ENCODE peak calls at places on chromosomes 5 and 9, in eight cellular contexts. S is HCT116; U is IMR-90; D is aorta; Z is effector memory CD4-positive, alpha-beta T cell; B is sigmoid colon; J is CD8-positive, alpha-beta T cell; P is MM.1S. T is an unnamed sample. For H3K4me1, the result is how much of the 10 kb centered on the place peaks cover.

GRCh38 chr5:122145906-122146305 is 16.6 kb downstream of the ZNF474 start:
- DNase-seq in S (no peak), U (no peak), D (no peak), Z (no peak), B (no peak), J (no peak), P (no peak), T (no peak)

GRCh38 chr9:114560956-114561355 is 26.6 kb upstream of the ATP6V1G1 start:
- DNase-seq in S (no peak), U (no peak), D (no peak), Z (no peak), B (no peak), J (no peak), P (no peak), T (no peak)

GRCh38 chr5:6378128-6379023 is at the start of gene MED10:
- DNase-seq in S (peak), U (peak), D (peak), Z (peak), B (peak), J (peak), P (peak), T (peak)

GRCh38 chr9:71001780-71002386 is 119.5 kb downstream of the TRPM3 start:
- DNase-seq in S (peak), U (peak), D (no peak), Z (no peak), B (no peak), J (no peak), P (peak), T (no peak)

GRCh38 chr9:98933185-98933584 is 10.5 kb upstream of the COL15A1 start:
- DNase-seq in S (no peak), U (no peak), D (no peak), Z (no peak), B (no peak), J (no peak), P (no peak), T (no peak)

GRCh38 chr5:73448451-73449136 is at the start of gene FOXD1:
- DNase-seq in S (peak), U (peak), D (peak), Z (no peak), B (peak), J (peak), P (peak), T (peak)

GRCh38 chr5:28403846-28404245 is 1365.5 kb upstream of the CDH9 start:
- DNase-seq in S (no peak), U (no peak), D (no peak), Z (no peak), B (no peak), J (no peak), P (no peak), T (no peak)

GRCh38 chr5:10591946-10592345 is 28.1 kb downstream of the ANKRD33B start:
- DNase-seq in S (no peak), U (no peak), D (no peak), Z (no peak), B (no peak), J (no peak), P (no peak), T (no peak)

GRCh38 chr5:54719384-54720306 is 202.1 kb downstream of the SNX18 start:
- DNase-seq in S (no peak), U (peak), D (no peak), Z (no peak), B (no peak), J (no peak), P (no peak), T (peak)

GRCh38 chr5:73119492-73120157 is 750 bp upstream of the TMEM171 start:
- DNase-seq in S (no peak), U (no peak), D (no peak), Z (no peak), B (no peak), J (no peak), P (no peak), T (no peak)

GRCh38 chr9:133707761-133708122 is 30.4 kb downstream of the SARDH start:
- DNase-seq in S (no peak), U (no peak), D (no peak), Z (no peak), B (peak), J (no peak), P (no peak), T (no peak)

GRCh38 chr9:36074870-36075532 is 38.3 kb downstream of the RECK start:
- DNase-seq in S (no peak), U (peak), D (peak), Z (no peak), B (peak), J (no peak), P (no peak), T (peak)

GRCh38 chr5:181207214-181207959 is 2.4 kb upstream of the TRIM7 start:
- DNase-seq in S (peak), U (peak), D (peak), Z (peak), B (peak), J (peak), P (peak), T (peak)

GRCh38 chr5:60929024-60929423 is 15.8 kb downstream of the ERCC8 start:
- DNase-seq in S (no peak), U (peak), D (no peak), Z (no peak), B (no peak), J (no peak), P (no peak), T (no peak)

GRCh38 chr5:130964238-130965192 is 200.5 kb downstream of the HINT1 start:
- DNase-seq in S (no peak), U (no peak), D (no peak), Z (no peak), B (no peak), J (no peak), P (no peak), T (no peak)

GRCh38 chr9:94829380-94830070 is 103.0 kb downstream of the AOPEP start:
- DNase-seq in S (no peak), U (no peak), D (no peak), Z (no peak), B (no peak), J (no peak), P (no peak), T (no peak)

GRCh38 chr9:110828148-110828730 is 159.6 kb downstream of the MUSK start:
- DNase-seq in S (no peak), U (peak), D (no peak), Z (no peak), B (peak), J (no peak), P (no peak), T (peak)

GRCh38 chr5:87383216-87383615 is 29.5 kb downstream of the CCNH start:
- DNase-seq in S (no peak), U (peak), D (no peak), Z (no peak), B (no peak), J (no peak), P (no peak), T (no peak)

GRCh38 chr5:73796164-73797141 is 170.5 kb downstream of the ARHGEF28 start:
- DNase-seq in S (no peak), U (peak), D (no peak), Z (no peak), B (no peak), J (peak), P (no peak), T (peak)

GRCh38 chr5:66757219-66757833 is 161.1 kb downstream of the MAST4 start:
- DNase-seq in S (peak), U (peak), D (no peak), Z (no peak), B (no peak), J (peak), P (peak), T (peak)

GRCh38 chr5:145943674-145944121 is 7.3 kb downstream of the SH3RF2 start:
- DNase-seq in S (peak), U (peak), D (no peak), Z (no peak), B (no peak), J (no peak), P (peak), T (no peak)

GRCh38 chr5:161086456-161086855 is 234.4 kb upstream of the ATP10B start:
- DNase-seq in S (no peak), U (peak), D (no peak), Z (no peak), B (no peak), J (no peak), P (no peak), T (no peak)

GRCh38 chr5:168317521-168318147 is 26.2 kb downstream of the WWC1 start:
- DNase-seq in S (peak), U (peak), D (no peak), Z (no peak), B (no peak), J (no peak), P (no peak), T (no peak)

GRCh38 chr5:219492-219891 is 1.4 kb downstream of the SDHA start:
- DNase-seq in S (no peak), U (peak), D (peak), Z (peak), B (no peak), J (peak), P (peak), T (no peak)

GRCh38 chr9:4796988-4797956 is 4.5 kb downstream of the RCL1 start:
- DNase-seq in S (peak), U (peak), D (no peak), Z (no peak), B (no peak), J (no peak), P (peak), T (no peak)

GRCh38 chr9:21443849-21444625 is 3.8 kb downstream of the IFNA1 start:
- DNase-seq in S (no peak), U (no peak), D (no peak), Z (no peak), B (no peak), J (no peak), P (peak), T (no peak)

GRCh38 chr9:114081441-114082016 is 3.4 kb upstream of the AMBP start:
- DNase-seq in S (no peak), U (no peak), D (no peak), Z (no peak), B (peak), J (no peak), P (no peak), T (no peak)

GRCh38 chr5:155116456-155117251 is 103.1 kb downstream of the KIF4B start:
- DNase-seq in S (no peak), U (no peak), D (no peak), Z (no peak), B (no peak), J (no peak), P (no peak), T (no peak)

GRCh38 chr9:131140112-131140511 is 14.7 kb downstream of the NUP214 start:
- DNase-seq in S (no peak), U (no peak), D (no peak), Z (no peak), B (no peak), J (no peak), P (no peak), T (no peak)

GRCh38 chr9:91060520-91061343 is 259.1 kb downstream of the SYK start:
- DNase-seq in S (no peak), U (peak), D (no peak), Z (no peak), B (peak), J (no peak), P (no peak), T (peak)

GRCh38 chr9:99820330-99821186 is 1.1 kb upstream of the NR4A3 start:
- DNase-seq in S (no peak), U (peak), D (peak), Z (peak), B (peak), J (peak), P (peak), T (peak)

GRCh38 chr5:133907075-133907474 is 61.4 kb downstream of the C5orf15 start:
- DNase-seq in S (no peak), U (no peak), D (no peak), Z (no peak), B (peak), J (no peak), P (no peak), T (peak)

GRCh38 chr5:56349461-56349860 is 116.3 kb upstream of the ANKRD55 start:
- DNase-seq in S (no peak), U (no peak), D (no peak), Z (no peak), B (no peak), J (no peak), P (no peak), T (no peak)
- H3K4me1 ChIP-seq in S (under half), U (under half), D (under half), Z (under half), B (under half), J (under half), P (under half), T (under half)

DNA sequence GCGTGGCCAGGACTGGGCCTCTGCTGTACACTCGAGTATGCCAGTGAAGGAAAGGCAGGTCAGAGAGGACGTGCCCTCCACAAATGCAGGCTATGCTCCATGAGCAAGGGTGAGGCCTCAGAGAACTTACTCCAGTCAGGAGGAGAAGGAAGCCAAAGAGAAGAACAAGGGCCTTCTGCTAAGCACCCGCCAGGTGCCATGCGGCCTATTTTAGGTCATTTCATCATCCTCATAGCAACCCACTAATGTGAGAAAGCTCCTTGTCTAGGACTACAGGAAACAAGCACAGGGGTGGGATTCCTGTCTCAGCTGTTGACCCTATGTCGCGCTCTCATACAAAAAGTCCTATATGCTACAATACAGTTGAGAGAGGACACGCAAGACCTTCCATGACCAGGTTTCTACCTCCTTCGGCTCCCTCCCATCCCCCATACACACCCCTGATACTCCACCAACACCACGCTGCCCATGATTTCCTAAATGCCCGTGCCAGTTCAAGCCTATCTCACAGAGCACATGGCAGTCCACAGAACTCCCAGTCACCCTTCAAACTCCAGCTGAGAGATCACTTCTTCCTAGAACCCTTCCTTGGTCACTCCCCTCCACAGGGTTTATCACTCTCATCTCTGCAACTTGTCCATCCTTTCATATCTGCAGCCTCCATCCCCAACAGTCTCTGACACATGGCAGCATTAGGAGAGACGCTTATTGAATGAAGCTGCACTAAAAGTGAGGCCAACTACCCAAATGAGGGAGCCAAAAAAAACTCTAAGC is 26.8 kb downstream of the PSMB7 start:
- DNase-seq in S (no peak), U (no peak), D (no peak), Z (no peak), B (no peak), J (no peak), P (no peak), T (no peak)
- H3K4me1 ChIP-seq in S (under half), U (under half), D (under half), Z (under half), B (under half), J (under half), P (under half), T (under half)

GRCh38 chr9:88776717-88777497 is 214.4 kb upstream of the S1PR3 start:
- DNase-seq in S (no peak), U (peak), D (no peak), Z (no peak), B (no peak), J (no peak), P (no peak), T (no peak)
- H3K4me1 ChIP-seq in S (under half), U (under half), D (under half), Z (under half), B (under half), J (under half), P (under half), T (under half)

GRCh38 chr5:139272471-139273321 is 20.8 kb upstream of the MATR3 start:
- DNase-seq in S (no peak), U (peak), D (no peak), Z (no peak), B (no peak), J (peak), P (peak), T (no peak)

GRCh38 chr5:139275536-139276297 is 17.8 kb upstream of the MATR3 start:
- DNase-seq in S (no peak), U (no peak), D (no peak), Z (no peak), B (no peak), J (no peak), P (peak), T (no peak)

GRCh38 chr5:139273572-139274264 is 19.8 kb upstream of the MATR3 start:
- DNase-seq in S (peak), U (peak), D (peak), Z (peak), B (peak), J (peak), P (peak), T (peak)

GRCh38 chr5:139271201-139272027 is 22.1 kb upstream of the MATR3 start:
- DNase-seq in S (no peak), U (peak), D (no peak), Z (no peak), B (no peak), J (no peak), P (no peak), T (no peak)

GRCh38 chr5:139273322-139273571 is 20.3 kb upstream of the MATR3 start:
- DNase-seq in S (no peak), U (no peak), D (no peak), Z (no peak), B (no peak), J (no peak), P (no peak), T (no peak)
- H3K4me1 ChIP-seq in S (half or more), U (under half), D (under half), Z (under half), B (half or more), J (under half), P (under half), T (under half)

GRCh38 chr5:124706041-124706440 is 40.4 kb downstream of the ZNF608 start:
- DNase-seq in S (no peak), U (no peak), D (no peak), Z (no peak), B (no peak), J (no peak), P (no peak), T (no peak)
- H3K4me1 ChIP-seq in S (under half), U (under half), D (under half), Z (under half), B (half or more), J (under half), P (under half), T (under half)

GRCh38 chr9:6681147-6681956 is 35.8 kb upstream of the GLDC start:
- DNase-seq in S (peak), U (peak), D (peak), Z (peak), B (peak), J (peak), P (peak), T (peak)

GRCh38 chr9:6677803-6678202 is 32.3 kb upstream of the GLDC start:
- DNase-seq in S (no peak), U (no peak), D (no peak), Z (no peak), B (no peak), J (no peak), P (no peak), T (no peak)

GRCh38 chr9:6676254-6676928 is 30.9 kb upstream of the GLDC start:
- DNase-seq in S (no peak), U (no peak), D (no peak), Z (no peak), B (no peak), J (no peak), P (no peak), T (no peak)

GRCh38 chr9:6681957-6682501 is 36.5 kb upstream of the GLDC start:
- DNase-seq in S (no peak), U (no peak), D (no peak), Z (no peak), B (no peak), J (no peak), P (no peak), T (peak)

GRCh38 chr9:6680797-6681146 is 35.2 kb upstream of the GLDC start:
- DNase-seq in S (no peak), U (peak), D (peak), Z (no peak), B (no peak), J (peak), P (peak), T (peak)
- H3K4me1 ChIP-seq in S (under half), U (under half), D (under half), Z (under half), B (under half), J (under half), P (under half), T (under half)

GRCh38 chr9:2234371-2234893 is 219.3 kb downstream of the SMARCA2 start:
- DNase-seq in S (no peak), U (peak), D (no peak), Z (no peak), B (peak), J (no peak), P (no peak), T (peak)
- H3K4me1 ChIP-seq in S (under half), U (under half), D (under half), Z (under half), B (under half), J (under half), P (under half), T (under half)

T was measured in right cardiac atrium.